ENCODE peak calls at places on chromosomes 1 and 21, in nine cellular contexts. One of them, this sample, is unnamed.

GRCh38 chr1:244325056-244325764 is 126.5 kb downstream of the ADSS2 start:
- DNase-seq in SHP77: no peak
- DNase-seq in GDM1: peak; percentile 57
- DNase-seq in astrocyte of the cerebellum: no peak
- DNase-seq in colonic mucosa: no peak
- DNase-seq in AML-193: peak; percentile 70
- DNase-seq in posterior vena cava: no peak
- DNase-seq in activated CD4-positive, alpha-beta T cell treated with anti-CD3 and anti-CD28 coated beads for 48 hours: no peak
- DNase-seq in GM19239: no peak
- DNase-seq in this sample: no peak

GRCh38 chr1:154996966-154997701 is 3.7 kb downstream of the LENEP start:
- DNase-seq in AML-193: peak; percentile 63
- DNase-seq in GM19239: no peak
- DNase-seq in colonic mucosa: no peak
- DNase-seq in astrocyte of the cerebellum: no peak
- DNase-seq in GDM1: peak; percentile 86
- DNase-seq in SHP77: no peak
- DNase-seq in activated CD4-positive, alpha-beta T cell treated with anti-CD3 and anti-CD28 coated beads for 48 hours: no peak
- DNase-seq in posterior vena cava: peak; percentile 47
- DNase-seq in this sample: no peak

GRCh38 chr1:51289676-51290488 is 40.5 kb downstream of the TTC39A start:
- DNase-seq in colonic mucosa: no peak
- DNase-seq in GM19239: no peak
- DNase-seq in astrocyte of the cerebellum: no peak
- DNase-seq in AML-193: no peak
- DNase-seq in activated CD4-positive, alpha-beta T cell treated with anti-CD3 and anti-CD28 coated beads for 48 hours: no peak
- DNase-seq in SHP77: no peak
- DNase-seq in GDM1: no peak
- DNase-seq in posterior vena cava: no peak
- DNase-seq in this sample: no peak

GRCh38 chr1:169392406-169392805 is 24.4 kb downstream of the BLZF1 start:
- DNase-seq in AML-193: peak; percentile 84
- DNase-seq in GM19239: no peak
- DNase-seq in GDM1: no peak
- DNase-seq in posterior vena cava: no peak
- DNase-seq in astrocyte of the cerebellum: no peak
- DNase-seq in activated CD4-positive, alpha-beta T cell treated with anti-CD3 and anti-CD28 coated beads for 48 hours: no peak
- DNase-seq in colonic mucosa: no peak
- DNase-seq in SHP77: no peak
- DNase-seq in this sample: no peak

GRCh38 chr1:8742022-8742924 is 75.2 kb downstream of the RERE start:
- DNase-seq in posterior vena cava: no peak
- DNase-seq in AML-193: no peak
- DNase-seq in colonic mucosa: no peak
- DNase-seq in SHP77: no peak
- DNase-seq in GDM1: no peak
- DNase-seq in astrocyte of the cerebellum: no peak
- DNase-seq in activated CD4-positive, alpha-beta T cell treated with anti-CD3 and anti-CD28 coated beads for 48 hours: no peak
- DNase-seq in GM19239: no peak
- DNase-seq in this sample: no peak

GRCh38 chr1:246609632-246610031 is 43.4 kb downstream of the CNST start:
- DNase-seq in activated CD4-positive, alpha-beta T cell treated with anti-CD3 and anti-CD28 coated beads for 48 hours: no peak
- DNase-seq in astrocyte of the cerebellum: no peak
- DNase-seq in SHP77: no peak
- DNase-seq in colonic mucosa: no peak
- DNase-seq in GM19239: no peak
- DNase-seq in AML-193: no peak
- DNase-seq in posterior vena cava: no peak
- DNase-seq in GDM1: no peak
- DNase-seq in this sample: no peak

GRCh38 chr1:205610036-205610435 is 21.8 kb downstream of the ELK4 start:
- DNase-seq in astrocyte of the cerebellum: peak; percentile 50
- DNase-seq in GDM1: no peak
- DNase-seq in AML-193: no peak
- DNase-seq in colonic mucosa: no peak
- DNase-seq in activated CD4-positive, alpha-beta T cell treated with anti-CD3 and anti-CD28 coated beads for 48 hours: no peak
- DNase-seq in GM19239: no peak
- DNase-seq in SHP77: no peak
- DNase-seq in posterior vena cava: no peak
- DNase-seq in this sample: no peak

GRCh38 chr1:63892632-63893395 is 119.0 kb downstream of the ROR1 start:
- DNase-seq in AML-193: peak; percentile 7
- DNase-seq in GDM1: peak; percentile 58
- DNase-seq in colonic mucosa: no peak
- DNase-seq in astrocyte of the cerebellum: peak; percentile 90
- DNase-seq in activated CD4-positive, alpha-beta T cell treated with anti-CD3 and anti-CD28 coated beads for 48 hours: no peak
- DNase-seq in SHP77: peak; percentile 76
- DNase-seq in posterior vena cava: no peak
- DNase-seq in GM19239: peak; percentile 59
- DNase-seq in this sample: no peak

GRCh38 chr21:26842976-26843911 is 2.0 kb downstream of the ADAMTS1 start:
- DNase-seq in activated CD4-positive, alpha-beta T cell treated with anti-CD3 and anti-CD28 coated beads for 48 hours: peak; percentile 28
- DNase-seq in AML-193: no peak
- DNase-seq in SHP77: peak; percentile 21
- DNase-seq in GM19239: no peak
- DNase-seq in colonic mucosa: peak; percentile 91
- DNase-seq in posterior vena cava: peak; percentile 97
- DNase-seq in astrocyte of the cerebellum: peak; percentile 95
- DNase-seq in GDM1: no peak
- DNase-seq in this sample: peak; percentile 81

GRCh38 chr1:15714438-15715136 is 21.5 kb upstream of the SLC25A34 start:
- DNase-seq in posterior vena cava: no peak
- DNase-seq in colonic mucosa: no peak
- DNase-seq in SHP77: no peak
- DNase-seq in AML-193: no peak
- DNase-seq in GM19239: no peak
- DNase-seq in activated CD4-positive, alpha-beta T cell treated with anti-CD3 and anti-CD28 coated beads for 48 hours: no peak
- DNase-seq in astrocyte of the cerebellum: peak; percentile 58
- DNase-seq in GDM1: no peak
- DNase-seq in this sample: peak; percentile 30

This sample was measured in substantia nigra.